ENCODE peak calls at places on chromosomes 12 and 14, in eight cellular contexts. L, H, F, Y, U, B, P and X are unnamed samples.
A peak's percentile ranks its signal among the peaks of the same experiment; 100 is the strongest.

GRCh38 chr14:104085032-104085888 is at the start of gene ASPG:
- DNase-seq in U (peak; percentile 50), P (peak; percentile 6), F (no peak), H (peak; percentile 79), B (no peak), Y (no peak), L (no peak), X (no peak)

GRCh38 chr12:110366474-110367208 is 36.9 kb downstream of the ANAPC7 start:
- DNase-seq in B (no peak), H (no peak), F (no peak), U (no peak), L (no peak), P (no peak), Y (no peak), X (no peak)

GRCh38 chr14:29817767-29818166 is 109.9 kb downstream of the PRKD1 start:
- DNase-seq in F (no peak), P (no peak), L (no peak), Y (no peak), H (no peak), U (no peak), B (no peak), X (no peak)

GRCh38 chr12:6233121-6233971 is 33.1 kb downstream of the CD9 start:
- DNase-seq in U (no peak), L (no peak), H (no peak), P (peak; percentile 65), Y (no peak), B (no peak), F (no peak), X (no peak)

GRCh38 chr14:104318558-104319488 is 180.4 kb downstream of the KIF26A start:
- DNase-seq in F (no peak), B (peak; percentile 33), H (no peak), U (no peak), Y (no peak), L (no peak), P (peak; percentile 3), X (no peak)

GRCh38 chr14:91419044-91419397 is 1.4 kb upstream of the CCDC88C start:
- DNase-seq in Y (peak; percentile 47), B (no peak), F (no peak), H (no peak), P (no peak), L (no peak), U (no peak), X (no peak)

GRCh38 chr12:6946033-6946919 is 2.5 kb downstream of the C12orf57 start:
- DNase-seq in F (peak; percentile 94), L (no peak), B (no peak), Y (peak; percentile 73), H (peak; percentile 82), P (peak; percentile 99), U (peak; percentile 33), X (peak; percentile 100)

GRCh38 chr14:82855912-82856381 is 1322.3 kb upstream of the SEL1L start:
- DNase-seq in P (no peak), F (peak; percentile 46), Y (no peak), H (peak; percentile 21), U (peak; percentile 1), B (no peak), L (peak; percentile 55), X (peak; percentile 12)

GRCh38 chr14:96217381-96217913 is 12.8 kb downstream of the BDKRB2 start:
- DNase-seq in L (no peak), P (no peak), F (no peak), H (no peak), Y (no peak), U (peak; percentile 68), B (no peak), X (no peak)

GRCh38 chr12:51269174-51270066 is 795 bp downstream of the SMAGP start:
- DNase-seq in P (peak; percentile 83), Y (peak; percentile 47), F (peak; percentile 65), B (peak; percentile 73), L (peak; percentile 36), H (peak; percentile 90), U (peak; percentile 85), X (peak; percentile 94)

GRCh38 chr12:67091204-67091603 is 178.0 kb upstream of the CAND1 start:
- DNase-seq in L (no peak), U (no peak), Y (no peak), P (peak; percentile 57), B (no peak), F (no peak), H (no peak), X (no peak)

DNA sequence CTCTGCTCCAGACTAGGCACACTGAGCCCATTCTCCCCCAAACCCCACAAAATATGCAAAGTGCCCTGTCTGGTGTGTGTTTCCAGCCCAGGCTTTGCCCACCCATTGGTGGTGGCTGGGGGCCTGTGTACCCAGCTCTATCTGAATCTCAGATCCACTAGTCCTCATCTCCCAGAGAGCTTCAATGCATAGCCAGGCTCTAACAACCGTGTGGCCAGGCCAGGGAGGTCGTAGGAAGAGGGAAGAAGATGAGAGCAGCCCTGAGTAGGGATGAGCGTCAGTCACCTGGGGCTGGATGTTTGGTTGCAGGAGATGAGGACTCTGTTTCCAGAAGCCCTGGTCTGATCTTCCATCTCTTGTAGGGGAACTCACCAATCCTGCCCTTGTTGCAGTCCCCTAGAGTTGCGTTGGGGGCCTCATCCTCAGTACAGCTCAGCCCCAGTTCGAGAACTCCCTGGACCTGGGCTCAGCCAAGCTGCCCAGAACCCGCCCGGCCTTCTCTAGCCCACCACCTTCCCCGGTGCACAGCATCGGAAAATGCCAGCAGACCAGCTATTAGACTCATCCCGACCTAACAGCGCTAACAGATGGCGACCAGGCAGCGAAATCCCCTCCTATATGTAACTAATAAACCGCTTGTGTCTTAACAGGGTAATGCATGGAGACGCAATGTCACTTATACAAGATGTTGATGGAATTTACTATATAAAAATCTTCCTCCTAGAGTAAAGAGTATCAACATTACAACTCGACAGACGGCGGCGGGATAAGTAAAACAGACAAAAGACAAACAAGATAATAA is 3.2 kb upstream of the LHX5 start:
- DNase-seq in B (no peak), Y (no peak), F (no peak), L (no peak), U (peak; percentile 32), P (no peak), H (peak; percentile 50), X (no peak)
- H3K4me3 ChIP-seq in B (no peak overlapping the region), Y (no peak overlapping the region), F (no peak overlapping the region), L (no peak overlapping the region), U (no peak overlapping the region), P (no peak overlapping the region), H (peak overlapping the region; percentile 95), X (no peak overlapping the region)

GRCh38 chr12:47835831-47836155 is 16.1 kb upstream of the HDAC7 start:
- DNase-seq in B (no peak), F (peak; percentile 88), L (peak; percentile 37), P (no peak), Y (no peak), H (peak; percentile 25), U (no peak), X (no peak)

GRCh38 chr12:47839214-47839613 is 19.5 kb upstream of the HDAC7 start:
- DNase-seq in H (no peak), L (no peak), U (no peak), P (no peak), Y (no peak), F (no peak), B (no peak), X (no peak)

GRCh38 chr12:47835017-47835830 is 15.5 kb upstream of the HDAC7 start:
- DNase-seq in B (no peak), Y (no peak), U (no peak), L (no peak), P (no peak), H (no peak), F (no peak), X (no peak)

GRCh38 chr12:47838286-47838931 is 18.7 kb upstream of the HDAC7 start:
- DNase-seq in L (peak; percentile 56), U (peak; percentile 82), Y (no peak), B (no peak), H (peak; percentile 69), F (peak; percentile 65), P (peak; percentile 44), X (peak; percentile 68)

DNA sequence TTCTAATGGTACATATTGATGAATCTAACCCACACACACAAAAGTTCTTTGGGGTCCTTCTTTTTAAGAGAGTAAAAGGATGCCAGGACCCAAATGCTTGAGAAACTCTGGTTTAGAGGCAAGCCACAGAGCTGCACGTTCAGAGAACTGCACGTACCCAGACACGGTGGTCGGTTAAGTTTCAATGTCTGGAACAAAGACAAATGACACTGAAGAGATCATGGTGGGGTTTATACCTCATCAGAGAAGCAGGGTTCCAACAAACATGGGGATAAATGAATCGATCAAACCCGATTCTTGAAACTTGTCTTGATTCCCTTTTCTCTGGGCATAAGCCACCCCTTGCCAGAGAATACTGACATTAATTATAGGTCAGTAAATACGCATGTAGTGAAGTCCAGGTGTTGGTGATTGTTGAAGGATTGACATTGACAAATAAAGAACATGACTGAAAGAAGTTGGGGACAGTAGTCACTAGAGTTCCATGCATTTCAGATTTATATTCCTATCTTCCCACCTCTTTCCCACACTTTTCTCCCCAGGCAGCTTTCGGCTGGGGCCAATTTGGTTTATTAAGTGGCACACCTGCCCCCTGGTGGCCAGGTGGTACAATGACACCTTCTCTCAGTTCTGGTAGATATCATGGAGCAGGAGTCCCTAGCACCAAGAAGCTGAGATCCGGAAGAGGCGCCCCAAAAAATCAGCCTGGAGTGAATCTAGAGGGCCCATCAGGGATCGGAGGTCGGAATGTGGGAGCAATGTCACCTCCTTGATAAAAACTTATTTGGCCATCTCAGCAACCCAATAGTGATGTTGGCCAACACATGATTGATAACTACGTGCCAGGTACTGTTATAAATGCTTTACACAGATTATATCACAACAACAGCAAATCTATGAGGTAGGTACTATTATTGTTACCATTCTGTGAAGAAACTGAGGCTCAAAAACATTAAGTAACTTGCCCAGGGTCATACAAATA is 17.8 kb upstream of the HDAC7 start:
- DNase-seq in Y (peak; percentile 60), F (peak; percentile 89), L (peak; percentile 78), H (peak; percentile 78), U (peak; percentile 81), P (peak; percentile 75), B (no peak), X (peak; percentile 70)
- H3K4me3 ChIP-seq in Y (no peak overlapping the region), F (no peak overlapping the region), L (no peak overlapping the region), H (no peak overlapping the region), U (no peak overlapping the region), P (no peak overlapping the region), B (no peak overlapping the region), X (no peak overlapping the region)

GRCh38 chr12:8917031-8917430 is 2.7 kb downstream of the PHC1 start:
- DNase-seq in Y (no peak), B (no peak), H (no peak), P (no peak), L (no peak), U (no peak), F (no peak), X (no peak)
- H3K4me3 ChIP-seq in Y (no peak overlapping the region), B (no peak overlapping the region), H (no peak overlapping the region), P (no peak overlapping the region), L (no peak overlapping the region), U (no peak overlapping the region), F (no peak overlapping the region), X (no peak overlapping the region)

DNA sequence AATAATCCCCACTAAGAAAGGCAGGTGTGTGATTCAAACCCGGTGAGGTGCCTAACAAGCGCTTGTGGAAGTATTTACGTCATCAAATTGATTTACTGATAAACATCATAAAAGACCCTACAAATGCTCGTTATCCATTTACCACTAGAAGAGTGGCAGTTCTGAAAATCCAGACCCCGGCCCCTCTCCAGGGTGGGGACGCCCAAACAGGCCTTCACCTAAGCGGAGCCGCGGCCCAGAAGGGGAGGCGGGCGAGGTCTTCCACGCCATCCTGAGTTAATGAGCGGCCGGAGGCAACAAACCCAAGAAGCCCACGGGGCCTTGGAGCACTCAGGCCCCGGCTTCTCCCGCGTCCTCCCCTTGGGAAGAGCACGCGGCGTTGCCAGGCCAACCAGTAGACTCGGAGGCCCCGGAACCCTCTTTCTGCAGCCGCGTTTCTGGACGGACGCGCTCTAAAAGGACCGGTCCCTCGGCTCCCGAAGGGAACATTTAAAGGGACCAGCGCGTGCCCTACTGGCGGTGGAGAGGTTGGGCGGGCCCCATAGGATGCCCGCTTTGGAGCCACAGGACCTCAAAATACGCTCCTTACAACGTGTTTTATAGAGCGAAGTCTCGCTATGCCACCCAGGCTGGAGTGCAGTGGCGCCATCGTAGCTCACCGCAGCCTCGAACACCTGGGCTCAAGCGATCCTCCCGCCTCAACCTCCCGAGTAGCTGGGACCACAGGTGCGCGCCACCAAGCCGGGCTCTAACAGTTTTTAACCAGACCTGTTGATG is 3.5 kb downstream of the PTPN21 start:
- DNase-seq in B (peak; percentile 68), F (peak; percentile 90), H (peak; percentile 77), P (peak; percentile 90), Y (no peak), U (peak; percentile 88), L (peak; percentile 85), X (peak; percentile 80)
- H3K4me3 ChIP-seq in B (peak overlapping the region; percentile 39), F (peak overlapping the region; percentile 82), H (peak overlapping the region; percentile 63), P (peak overlapping the region; percentile 42), Y (peak overlapping the region; percentile 48), U (peak overlapping the region; percentile 79), L (peak overlapping the region; percentile 79), X (peak overlapping the region; percentile 48)